ENCODE peak calls at places on chromosomes 16 and 17, in six cellular contexts. A is tibial nerve, I is tibial artery, H is PC-3, Y is BJ, L is fibroblast of the aortic adventitia. T is an unnamed sample.

GRCh38 chr17:40035162-40035559 is 19.0 kb downstream of the MED24 start:
- DNase-seq in A (no peak), I (no peak), H (no peak), Y (no peak), L (peak; percentile 51), T (no peak)

GRCh38 chr16:68999114-68999513 is 106.3 kb upstream of the HAS3 start:
- DNase-seq in A (no peak), I (no peak), H (no peak), Y (no peak), L (no peak), T (no peak)

GRCh38 chr17:16922386-16923096 is 49.4 kb downstream of the TNFRSF13B start:
- DNase-seq in A (no peak), I (peak; percentile 15), H (peak; percentile 53), Y (no peak), L (no peak), T (no peak)

GRCh38 chr17:36072431-36073121 is 8.5 kb downstream of the CCL18 start:
- DNase-seq in A (peak; percentile 57), I (peak; percentile 35), H (peak; percentile 30), Y (no peak), L (peak; percentile 17), T (no peak)

GRCh38 chr17:17933775-17934174 is 38.4 kb downstream of the TOM1L2 start:
- DNase-seq in A (no peak), I (no peak), H (peak; percentile 36), Y (no peak), L (no peak), T (no peak)

GRCh38 chr17:11144358-11145233 is 96.4 kb upstream of the SHISA6 start:
- DNase-seq in A (no peak), I (no peak), H (peak; percentile 57), Y (no peak), L (peak; percentile 6), T (no peak)

GRCh38 chr17:29390856-29391631 is 881 bp downstream of the TAOK1 start:
- DNase-seq in A (peak; percentile 14), I (no peak), H (no peak), Y (no peak), L (no peak), T (no peak)

GRCh38 chr17:48429638-48430586 is at the start of gene SKAP1:
- DNase-seq in A (no peak), I (no peak), H (no peak), Y (no peak), L (no peak), T (no peak)

GRCh38 chr16:49468611-49469322 is 95.2 kb downstream of the C16orf78 start:
- DNase-seq in A (no peak), I (no peak), H (no peak), Y (no peak), L (no peak), T (peak; percentile 61)

GRCh38 chr16:30354423-30355143 is 525 bp downstream of the CD2BP2 start:
- DNase-seq in A (no peak), I (no peak), H (peak; percentile 12), Y (no peak), L (peak; percentile 19), T (no peak)

GRCh38 chr17:59074494-59074893 is 32.2 kb downstream of the TRIM37 start:
- DNase-seq in A (no peak), I (no peak), H (no peak), Y (peak; percentile 19), L (peak; percentile 71), T (no peak)

GRCh38 chr17:68052810-68053209 is 17.3 kb downstream of the KPNA2 start:
- DNase-seq in A (peak; percentile 6), I (no peak), H (no peak), Y (no peak), L (no peak), T (no peak)

GRCh38 chr16:51180719-51181494 is 29.8 kb upstream of the SALL1 start:
- DNase-seq in A (no peak), I (no peak), H (no peak), Y (no peak), L (no peak), T (no peak)

GRCh38 chr16:51184702-51185433 is 33.8 kb upstream of the SALL1 start:
- DNase-seq in A (no peak), I (no peak), H (no peak), Y (no peak), L (no peak), T (no peak)

GRCh38 chr16:51181495-51181795 is 30.4 kb upstream of the SALL1 start:
- DNase-seq in A (no peak), I (no peak), H (no peak), Y (no peak), L (no peak), T (no peak)
- H3K4me3 ChIP-seq in A (no peak overlapping the region), I (no peak overlapping the region), H (no peak overlapping the region), Y (no peak overlapping the region), L (no peak overlapping the region), T (no peak overlapping the region)

GRCh38 chr17:32356378-32356743 is 6.4 kb downstream of the ZNF207 start:
- DNase-seq in A (no peak), I (no peak), H (no peak), Y (no peak), L (no peak), T (no peak)
- H3K4me3 ChIP-seq in A (no peak overlapping the region), I (no peak overlapping the region), H (no peak overlapping the region), Y (no peak overlapping the region), L (no peak overlapping the region), T (peak overlapping the region; percentile 49)

GRCh38 chr16:85083051-85083639 is 29.1 kb downstream of the CIBAR2 start:
- DNase-seq in A (no peak), I (no peak), H (no peak), Y (no peak), L (no peak), T (no peak)
- H3K4me3 ChIP-seq in A (no peak overlapping the region), I (no peak overlapping the region), H (no peak overlapping the region), Y (no peak overlapping the region), L (no peak overlapping the region), T (no peak overlapping the region)

DNA sequence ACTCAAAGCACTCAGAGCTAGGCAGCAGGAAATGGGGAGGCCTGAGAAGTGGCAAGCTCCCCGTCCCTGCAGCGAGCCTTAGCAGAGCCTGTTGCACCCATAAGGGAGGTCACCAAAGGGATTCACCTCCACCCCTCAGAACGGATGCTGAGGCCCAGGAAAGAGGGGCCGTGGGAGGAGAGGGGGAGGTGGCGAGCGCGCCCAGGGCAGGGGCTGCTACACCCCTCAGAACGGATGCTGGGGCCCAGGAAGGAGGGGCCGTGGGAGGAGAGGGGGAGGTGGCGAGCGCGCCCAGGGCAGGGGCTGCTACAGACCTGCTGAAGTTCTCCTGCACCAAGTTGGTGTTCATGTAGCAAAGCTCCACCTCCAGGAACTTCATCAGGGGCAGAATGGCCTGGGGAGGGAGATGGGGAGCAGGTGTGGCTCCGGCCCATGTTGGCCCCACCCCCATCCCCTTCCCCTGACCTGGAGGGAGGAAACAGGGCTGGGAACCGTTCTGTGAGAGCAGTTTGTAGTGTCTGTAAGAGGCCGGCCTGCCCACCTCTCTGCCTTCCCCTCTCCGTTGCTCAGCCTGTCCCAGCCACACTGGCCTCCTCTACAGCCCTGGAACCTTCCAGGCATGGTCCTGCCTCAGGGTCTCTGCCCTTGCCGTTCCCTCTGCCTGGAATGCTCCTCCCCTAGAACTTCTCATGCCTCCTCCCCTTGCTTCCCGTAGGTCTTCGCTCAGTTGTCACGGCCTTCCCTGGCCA is 11.4 kb downstream of the UNC13D start:
- DNase-seq in A (no peak), I (no peak), H (no peak), Y (no peak), L (no peak), T (no peak)
- H3K4me3 ChIP-seq in A (no peak overlapping the region), I (no peak overlapping the region), H (no peak overlapping the region), Y (no peak overlapping the region), L (no peak overlapping the region), T (no peak overlapping the region)

GRCh38 chr16:87027056-87027616 is 290.1 kb downstream of the C16orf95 start:
- DNase-seq in A (no peak), I (no peak), H (no peak), Y (no peak), L (no peak), T (peak; percentile 66)

GRCh38 chr16:87033021-87033471 is 284.1 kb downstream of the C16orf95 start:
- DNase-seq in A (no peak), I (peak; percentile 46), H (no peak), Y (no peak), L (no peak), T (peak; percentile 84)

GRCh38 chr16:87025681-87026080 is 291.5 kb downstream of the C16orf95 start:
- DNase-seq in A (no peak), I (no peak), H (no peak), Y (no peak), L (no peak), T (no peak)

GRCh38 chr16:87032554-87032953 is 284.6 kb downstream of the C16orf95 start:
- DNase-seq in A (no peak), I (no peak), H (no peak), Y (no peak), L (no peak), T (no peak)

DNA sequence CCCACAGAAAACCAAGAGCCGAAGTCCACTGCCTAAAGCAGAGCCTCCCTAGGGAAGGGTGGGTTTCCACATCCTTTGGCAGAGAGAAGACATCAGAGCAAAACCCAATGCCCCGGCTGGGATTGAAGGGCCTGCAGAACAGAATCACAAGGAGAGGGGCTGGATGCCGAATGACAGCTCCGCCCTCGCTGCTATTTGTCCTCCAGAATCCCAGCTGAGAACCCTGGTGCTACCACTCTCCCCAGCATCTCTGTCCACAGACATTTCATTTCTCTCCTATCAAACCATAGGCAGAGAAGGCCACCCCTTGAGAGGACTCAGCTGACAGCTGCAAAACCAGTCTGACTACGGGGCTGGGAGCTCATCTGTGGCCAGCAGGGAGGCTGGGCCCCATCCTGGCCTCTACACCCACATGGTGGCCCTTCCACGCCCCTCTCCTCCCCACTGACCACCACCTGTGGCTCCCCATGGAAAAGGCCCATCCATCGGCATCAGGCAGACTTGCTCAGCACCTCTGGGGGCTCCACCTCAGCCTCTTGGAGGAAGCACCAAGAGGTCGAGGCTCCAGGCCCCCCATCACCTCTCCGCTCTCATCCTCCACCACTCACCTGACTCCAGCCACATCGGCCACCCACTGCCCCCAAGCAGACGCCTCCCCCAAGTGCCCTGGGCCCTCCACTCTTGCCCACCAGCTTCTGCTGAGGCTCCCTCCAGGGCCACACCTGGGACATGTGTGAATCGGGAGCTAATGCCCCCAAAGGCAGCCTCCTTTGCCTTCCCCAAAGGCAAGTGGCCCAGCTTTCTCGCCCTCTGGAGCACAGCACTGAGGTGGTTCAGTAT is 288.5 kb downstream of the C16orf95 start:
- DNase-seq in A (no peak), I (no peak), H (no peak), Y (no peak), L (no peak), T (peak; percentile 60)
- H3K4me3 ChIP-seq in A (no peak overlapping the region), I (no peak overlapping the region), H (no peak overlapping the region), Y (no peak overlapping the region), L (no peak overlapping the region), T (no peak overlapping the region)

DNA sequence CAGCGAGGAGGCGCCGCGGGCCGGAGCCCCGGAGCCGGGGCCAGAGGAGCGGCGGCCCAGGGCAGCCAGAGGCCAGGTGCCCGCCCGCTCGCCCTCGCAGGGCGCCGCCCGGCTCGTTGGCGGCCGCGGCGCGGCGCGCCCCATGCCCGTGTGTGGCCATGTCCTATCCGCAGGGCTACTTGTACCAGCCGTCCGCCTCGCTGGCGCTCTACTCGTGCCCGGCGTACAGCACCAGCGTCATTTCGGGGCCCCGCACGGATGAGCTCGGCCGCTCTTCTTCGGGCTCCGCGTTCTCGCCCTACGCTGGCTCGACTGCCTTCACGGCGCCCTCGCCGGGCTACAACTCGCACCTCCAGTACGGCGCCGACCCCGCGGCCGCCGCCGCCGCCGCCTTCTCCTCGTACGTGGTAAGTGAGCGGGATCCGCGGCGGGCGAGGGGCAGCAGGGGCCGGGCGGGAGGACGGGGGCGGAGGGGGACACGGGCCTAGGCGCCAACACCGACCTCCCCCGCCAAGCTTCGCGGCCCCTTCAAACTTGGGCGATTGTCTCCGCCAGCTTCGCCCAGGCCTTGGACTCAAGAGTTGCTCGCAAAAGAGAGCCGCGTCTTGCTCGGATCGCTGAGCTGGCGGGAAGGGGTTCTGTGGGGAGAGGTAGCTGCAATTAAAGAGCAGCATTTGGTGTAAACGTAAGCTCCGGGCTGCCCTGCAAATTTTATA is 534 bp downstream of the IRX5 start:
- DNase-seq in A (no peak), I (no peak), H (no peak), Y (no peak), L (peak; percentile 42), T (no peak)
- H3K4me3 ChIP-seq in A (peak overlapping the region; percentile 40), I (peak overlapping the region; percentile 80), H (no peak overlapping the region), Y (peak overlapping the region; percentile 65), L (peak overlapping the region; percentile 84), T (peak overlapping the region; percentile 80)

GRCh38 chr16:89330177-89330856 is 112.8 kb downstream of the ZNF778 start:
- DNase-seq in A (no peak), I (no peak), H (peak; percentile 94), Y (no peak), L (no peak), T (no peak)
- H3K4me3 ChIP-seq in A (no peak overlapping the region), I (no peak overlapping the region), H (peak overlapping the region; percentile 48), Y (no peak overlapping the region), L (no peak overlapping the region), T (peak overlapping the region; percentile 4)

T was measured in coronary artery.